ENCODE peak calls at places on chromosomes 7 and 10, in four cellular contexts. E is activated T-helper 2 cell treated with anti-CD3 and anti-CD28 coated beads, Interferon-gamma antibody, Interleukin-2, Interleukin-4, amounts not matched to agents 10 μg/mL and 5 μg/mL and 100 μg/mL, durations not matched to agents 14 hours and 24 hours and 36 hours; L is GDM1; W is globus pallidus. T is an unnamed sample.

GRCh38 chr7:40680657-40681056 is 545.9 kb downstream of the SUGCT start:
- DNase-seq in E (no peak), L (no peak), W (no peak), T (peak; percentile 15)

GRCh38 chr10:24715246-24715769 is 8.4 kb downstream of the ARHGAP21 start:
- DNase-seq in E (no peak), L (no peak), W (no peak), T (no peak)

GRCh38 chr10:63497321-63497720 is 23.9 kb upstream of the REEP3 start:
- DNase-seq in E (no peak), L (no peak), W (no peak), T (no peak)

GRCh38 chr10:50919010-50919409 is 33.6 kb upstream of the A1CF start:
- DNase-seq in E (no peak), L (no peak), W (no peak), T (no peak)

GRCh38 chr7:90570373-90570959 is 25.7 kb upstream of the CDK14 start:
- DNase-seq in E (no peak), L (no peak), W (no peak), T (no peak)

GRCh38 chr10:131858583-131859340 is 42.0 kb upstream of the PPP2R2D start:
- DNase-seq in E (no peak), L (no peak), W (no peak), T (no peak)

GRCh38 chr10:24184455-24184854 is 24.5 kb upstream of the KIAA1217 start:
- DNase-seq in E (no peak), L (no peak), W (no peak), T (no peak)

GRCh38 chr10:28535846-28536245 is 2.9 kb downstream of the WAC start:
- DNase-seq in E (no peak), L (no peak), W (no peak), T (no peak)

GRCh38 chr7:5630670-5631069 is 150.8 kb downstream of the RNF216 start:
- DNase-seq in E (no peak), L (no peak), W (no peak), T (no peak)

GRCh38 chr10:70578371-70578947 is 24.1 kb downstream of the PRF1 start:
- DNase-seq in E (peak; percentile 68), L (peak; percentile 55), W (no peak), T (no peak)